ENCODE peak calls at places on chromosomes 3 and 15, in six cellular contexts. M, S, G, U, Y and F are unnamed samples.

GRCh38 chr3:30112904-30113484 is 493.4 kb upstream of the TGFBR2 start:
- DNase-seq in M (peak), S (peak), G (peak), U (peak), Y (peak), F (peak)

GRCh38 chr3:129975332-129976090 is 991 bp downstream of the TRH start:
- DNase-seq in M (no peak), S (no peak), G (no peak), U (no peak), Y (no peak), F (no peak)

GRCh38 chr3:141401584-141402475 is 33.5 kb downstream of the ZBTB38 start:
- DNase-seq in M (no peak), S (peak), G (peak), U (peak), Y (peak), F (no peak)

GRCh38 chr3:136836511-136837156 is 17.7 kb downstream of the SLC35G2 start:
- DNase-seq in M (no peak), S (no peak), G (no peak), U (no peak), Y (no peak), F (no peak)

GRCh38 chr3:60434945-60435344 is 816.3 kb downstream of the FHIT start:
- DNase-seq in M (no peak), S (no peak), G (no peak), U (no peak), Y (no peak), F (no peak)

GRCh38 chr3:110383356-110383755 is 688.3 kb upstream of the NECTIN3 start:
- DNase-seq in M (no peak), S (no peak), G (peak), U (no peak), Y (no peak), F (no peak)

GRCh38 chr3:53649816-53650215 is 155.4 kb downstream of the CACNA1D start:
- DNase-seq in M (no peak), S (no peak), G (no peak), U (no peak), Y (no peak), F (no peak)

GRCh38 chr3:125025647-125026046 is 30.1 kb downstream of the HEG1 start:
- DNase-seq in M (no peak), S (no peak), G (no peak), U (no peak), Y (no peak), F (no peak)

GRCh38 chr3:130649061-130649654 is 97.5 kb downstream of the PIK3R4 start:
- DNase-seq in M (no peak), S (no peak), G (no peak), U (no peak), Y (no peak), F (no peak)

GRCh38 chr3:21551019-21551418 is 200.0 kb downstream of the ZNF385D start:
- DNase-seq in M (no peak), S (peak), G (peak), U (no peak), Y (peak), F (no peak)

GRCh38 chr15:79071901-79072300 is 18.7 kb downstream of the RASGRF1 start:
- DNase-seq in M (no peak), S (no peak), G (peak), U (no peak), Y (no peak), F (no peak)

GRCh38 chr3:54967586-54968244 is 39.9 kb upstream of the LRTM1 start:
- DNase-seq in M (no peak), S (no peak), G (peak), U (no peak), Y (no peak), F (no peak)

GRCh38 chr3:129016725-129017530 is 15.8 kb downstream of the EFCC1 start:
- DNase-seq in M (no peak), S (peak), G (peak), U (no peak), Y (no peak), F (no peak)

GRCh38 chr3:31253782-31254181 is 278.9 kb upstream of the STT3B start:
- DNase-seq in M (no peak), S (no peak), G (no peak), U (no peak), Y (no peak), F (no peak)

GRCh38 chr15:77305953-77306352 is 114.0 kb downstream of the PEAK1 start:
- DNase-seq in M (no peak), S (no peak), G (no peak), U (no peak), Y (no peak), F (no peak)

GRCh38 chr3:177917234-177917861 is 618.9 kb upstream of the KCNMB2 start:
- DNase-seq in M (no peak), S (no peak), G (no peak), U (no peak), Y (no peak), F (no peak)

GRCh38 chr3:112769624-112770023 is 77.0 kb downstream of the CD200R1L start:
- DNase-seq in M (no peak), S (no peak), G (peak), U (no peak), Y (no peak), F (no peak)

GRCh38 chr3:16447156-16447555 is 66.3 kb downstream of the RFTN1 start:
- DNase-seq in M (no peak), S (no peak), G (no peak), U (no peak), Y (no peak), F (no peak)

GRCh38 chr3:151305081-151305777 is 11.4 kb downstream of the GPR87 start:
- DNase-seq in M (no peak), S (peak), G (peak), U (no peak), Y (no peak), F (no peak)